ENCODE peak calls at places on chromosomes 12 and 14, in six cellular contexts. N is WTC11, Y is nephron progenitor cell, S is non-pigmented ciliary epithelial cell, H is epithelial cell of proximal tubule, P is head of caudate nucleus. K is an unnamed sample.

GRCh38 chr12:132446535-132447326 is 43.2 kb upstream of the FBRSL1 start:
- DNase-seq in P (no peak), H (no peak), N (no peak), S (no peak), Y (no peak), K (no peak)

GRCh38 chr12:93145086-93145485 is 216.0 kb upstream of the EEA1 start:
- DNase-seq in N (no peak), P (no peak), S (no peak), Y (no peak), H (no peak), K (no peak)

GRCh38 chr12:12315838-12316237 is 34.2 kb downstream of the MANSC1 start:
- DNase-seq in H (no peak), Y (no peak), S (no peak), P (no peak), N (no peak), K (no peak)

GRCh38 chr12:111105294-111105693 is 184.9 kb upstream of the MYL2 start:
- DNase-seq in Y (no peak), S (no peak), H (no peak), P (no peak), N (no peak), K (no peak)

GRCh38 chr12:6872073-6873048 is 742 bp downstream of the SPSB2 start:
- DNase-seq in N (peak), S (no peak), H (no peak), P (peak), Y (peak), K (peak)

GRCh38 chr12:98595152-98595988 is 1.9 kb downstream of the SLC25A3 start:
- DNase-seq in P (no peak), S (no peak), N (no peak), Y (no peak), H (peak), K (no peak)

GRCh38 chr14:22113401-22113800 is 439.8 kb upstream of the OR4E1 start:
- DNase-seq in P (no peak), S (no peak), N (peak), H (no peak), Y (no peak), K (peak)

GRCh38 chr12:95836630-95837239 is 22.0 kb upstream of the SNRPF start:
- DNase-seq in N (no peak), P (no peak), H (no peak), Y (no peak), S (no peak), K (no peak)